ENCODE peak calls at places on chromosomes 7 and 10, in four cellular contexts. One of them, this sample, is unnamed.

GRCh38 chr10:128411624-128412023 is 285.4 kb upstream of the MKI67 start:
- DNase-seq in mesenchymal stem cell: no peak
- DNase-seq in neuronal stem cell: no peak
- DNase-seq in IMR-90: no peak
- DNase-seq in this sample: no peak

GRCh38 chr10:22345301-22346086 is at the start of gene SPAG6:
- DNase-seq in mesenchymal stem cell: peak
- DNase-seq in neuronal stem cell: peak
- DNase-seq in IMR-90: no peak
- DNase-seq in this sample: peak

GRCh38 chr7:83546586-83546985 is 102.4 kb downstream of the SEMA3E start:
- DNase-seq in mesenchymal stem cell: no peak
- DNase-seq in neuronal stem cell: no peak
- DNase-seq in IMR-90: peak
- DNase-seq in this sample: no peak

GRCh38 chr10:58517071-58517470 is 4.4 kb downstream of the BICC1 start:
- DNase-seq in mesenchymal stem cell: no peak
- DNase-seq in neuronal stem cell: no peak
- DNase-seq in IMR-90: no peak
- DNase-seq in this sample: no peak

GRCh38 chr10:97814996-97815395 is 34.6 kb upstream of the GOLGA7B start:
- DNase-seq in mesenchymal stem cell: no peak
- DNase-seq in neuronal stem cell: no peak
- DNase-seq in IMR-90: no peak
- DNase-seq in this sample: no peak

GRCh38 chr7:128672927-128673517 is 930 bp downstream of the GARIN1A start:
- DNase-seq in mesenchymal stem cell: peak
- DNase-seq in neuronal stem cell: no peak
- DNase-seq in IMR-90: peak
- DNase-seq in this sample: peak

GRCh38 chr10:95784279-95784913 is 28.4 kb downstream of the ENTPD1 start:
- DNase-seq in mesenchymal stem cell: no peak
- DNase-seq in neuronal stem cell: no peak
- DNase-seq in IMR-90: no peak
- DNase-seq in this sample: no peak

GRCh38 chr10:84944187-84944586 is 615.8 kb downstream of the CCSER2 start:
- DNase-seq in mesenchymal stem cell: no peak
- DNase-seq in neuronal stem cell: no peak
- DNase-seq in IMR-90: no peak
- DNase-seq in this sample: no peak

GRCh38 chr7:16812542-16813231 is 7.9 kb upstream of the AGR2 start:
- DNase-seq in mesenchymal stem cell: no peak
- DNase-seq in neuronal stem cell: no peak
- DNase-seq in IMR-90: no peak
- DNase-seq in this sample: no peak

GRCh38 chr7:71735961-71736556 is 604.1 kb downstream of the GALNT17 start:
- DNase-seq in mesenchymal stem cell: peak
- DNase-seq in neuronal stem cell: peak
- DNase-seq in IMR-90: peak
- DNase-seq in this sample: peak

GRCh38 chr7:120272896-120273475 is at the start of gene KCND2:
- DNase-seq in mesenchymal stem cell: peak
- DNase-seq in neuronal stem cell: peak
- DNase-seq in IMR-90: no peak
- DNase-seq in this sample: peak

GRCh38 chr10:124511205-124512039 is 49.8 kb downstream of the LHPP start:
- DNase-seq in mesenchymal stem cell: no peak
- DNase-seq in neuronal stem cell: no peak
- DNase-seq in IMR-90: no peak
- DNase-seq in this sample: no peak

GRCh38 chr10:97020452-97021400 is 165.0 kb downstream of the SLIT1 start:
- DNase-seq in mesenchymal stem cell: no peak
- DNase-seq in neuronal stem cell: peak
- DNase-seq in IMR-90: no peak
- DNase-seq in this sample: no peak

GRCh38 chr10:47024399-47025252 is 113.4 kb downstream of the PTPN20 start:
- DNase-seq in mesenchymal stem cell: peak
- DNase-seq in neuronal stem cell: peak
- DNase-seq in IMR-90: peak
- DNase-seq in this sample: peak

DNA sequence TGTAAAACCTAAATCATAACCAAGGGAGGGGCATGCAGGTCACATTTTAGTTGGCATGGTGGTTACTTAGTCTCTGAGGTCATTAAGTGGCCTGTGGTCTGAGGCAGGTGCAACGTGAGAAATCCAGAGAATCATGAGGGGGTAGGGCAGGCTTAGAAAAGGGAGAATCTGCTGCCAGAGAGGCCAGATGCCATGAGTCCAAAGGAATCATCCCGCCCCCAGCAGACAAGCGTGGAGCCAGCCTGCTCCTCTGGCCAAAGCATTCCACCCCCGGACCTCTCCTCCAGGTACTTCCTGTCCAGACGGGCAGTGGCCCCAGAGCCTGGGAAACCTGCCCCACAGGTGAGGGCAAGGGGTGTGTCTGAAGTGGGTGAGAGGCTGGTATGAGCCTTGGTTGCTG is 196.4 kb upstream of the ZNF32 start:
- DNase-seq in mesenchymal stem cell: no peak
- DNase-seq in neuronal stem cell: no peak
- DNase-seq in IMR-90: no peak
- DNase-seq in this sample: no peak
- H2AK5ac ChIP-seq in mesenchymal stem cell: no peak
- H2AK5ac ChIP-seq in neuronal stem cell: no peak
- H2AK5ac ChIP-seq in IMR-90: peak
- H2AK5ac ChIP-seq in this sample: no peak

GRCh38 chr7:132280335-132280734 is 295.9 kb downstream of the PLXNA4 start:
- DNase-seq in mesenchymal stem cell: peak
- DNase-seq in neuronal stem cell: no peak
- DNase-seq in IMR-90: no peak
- DNase-seq in this sample: no peak
- H3K9ac ChIP-seq in mesenchymal stem cell: no peak
- H3K9ac ChIP-seq in neuronal stem cell: no peak
- H3K9ac ChIP-seq in IMR-90: no peak
- H3K9ac ChIP-seq in this sample: no peak

GRCh38 chr7:135784013-135784412 is 35.4 kb upstream of the FAM180A start:
- DNase-seq in mesenchymal stem cell: no peak
- DNase-seq in neuronal stem cell: no peak
- DNase-seq in IMR-90: no peak
- DNase-seq in this sample: no peak
- H2BK5ac ChIP-seq in mesenchymal stem cell: no peak
- H2BK5ac ChIP-seq in neuronal stem cell: no peak
- H2BK5ac ChIP-seq in IMR-90: no peak
- H2BK5ac ChIP-seq in this sample: no peak

DNA sequence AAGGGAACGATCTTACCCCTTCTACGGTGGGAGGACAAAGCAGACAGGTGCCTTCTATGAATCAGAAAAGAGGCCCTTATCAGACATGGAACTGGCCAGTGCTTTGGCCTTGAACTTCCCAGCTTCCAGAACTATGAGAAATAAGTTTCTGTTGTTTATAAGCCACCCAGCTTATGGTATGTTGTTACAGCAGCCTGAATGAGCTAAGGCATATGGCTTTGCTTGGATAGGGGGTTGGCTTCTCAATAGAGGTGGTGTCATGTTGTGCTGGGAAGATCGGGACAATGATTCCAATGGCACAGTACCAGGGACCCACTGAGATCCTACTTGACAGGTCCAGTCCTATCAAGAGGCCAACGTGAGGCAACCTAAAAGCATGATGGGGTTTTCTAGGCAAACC is 183.4 kb upstream of the BMPER start:
- DNase-seq in mesenchymal stem cell: no peak
- DNase-seq in neuronal stem cell: no peak
- DNase-seq in IMR-90: peak
- DNase-seq in this sample: no peak
- H2AK5ac ChIP-seq in mesenchymal stem cell: peak
- H2AK5ac ChIP-seq in neuronal stem cell: no peak
- H2AK5ac ChIP-seq in IMR-90: peak
- H2AK5ac ChIP-seq in this sample: no peak